ENCODE peak calls at places on chromosome X, in seven cellular contexts. B, U, O, H, L, Z and G are unnamed samples.
A peak's percentile ranks its signal among the peaks of the same experiment; 100 is the strongest.

GRCh38 chrX:329291-329910 is 10.8 kb upstream of the GTPBP6 start:
- DNase-seq in B (no peak), U (no peak), O (no peak), H (no peak), L (no peak), Z (no peak), G (no peak)

GRCh38 chrX:23820235-23820782 is 37.3 kb downstream of the SAT1 start:
- DNase-seq in B (no peak), U (no peak), O (peak; percentile 56), H (no peak), L (peak; percentile 36), Z (no peak), G (no peak)

GRCh38 chrX:101602077-101602476 is 15.7 kb downstream of the ARMCX6 start:
- DNase-seq in B (no peak), U (no peak), O (no peak), H (no peak), L (no peak), Z (no peak), G (no peak)

GRCh38 chrX:12758291-12758690 is 32.9 kb upstream of the PRPS2 start:
- DNase-seq in B (no peak), U (no peak), O (peak; percentile 10), H (no peak), L (no peak), Z (no peak), G (no peak)

GRCh38 chrX:69362889-69363288 is 141.2 kb upstream of the NALF2 start:
- DNase-seq in B (peak; percentile 8), U (no peak), O (no peak), H (no peak), L (no peak), Z (no peak), G (no peak)

GRCh38 chrX:21374163-21374993 is at the start of gene CNKSR2:
- DNase-seq in B (peak; percentile 65), U (peak; percentile 44), O (peak; percentile 26), H (no peak), L (no peak), Z (no peak), G (no peak)

GRCh38 chrX:119880552-119881437 is 9.2 kb downstream of the NDUFA1 start:
- DNase-seq in B (peak; percentile 1), U (peak; percentile 54), O (peak; percentile 29), H (peak; percentile 4), L (peak; percentile 23), Z (peak; percentile 79), G (peak; percentile 57)

GRCh38 chrX:10415704-10416001 is 204.7 kb downstream of the MID1 start:
- DNase-seq in B (no peak), U (no peak), O (no peak), H (no peak), L (no peak), Z (no peak), G (no peak)

GRCh38 chrX:113906168-113906567 is 677.7 kb upstream of the HTR2C start:
- DNase-seq in B (no peak), U (no peak), O (no peak), H (no peak), L (no peak), Z (no peak), G (no peak)

GRCh38 chrX:108361316-108361715 is 76.9 kb downstream of the COL4A6 start:
- DNase-seq in B (no peak), U (no peak), O (no peak), H (no peak), L (no peak), Z (no peak), G (no peak)